ENCODE peak calls at places on chromosome 17, in four cellular contexts. V is kidney epithelial cell, P is AG10803, A is fibroblast of the aortic adventitia. G is an unnamed sample.

GRCh38 chr17:17694229-17695081 is 13.2 kb downstream of the RAI1 start:
- DNase-seq in V (no peak), P (peak; percentile 55), A (peak; percentile 55), G (peak; percentile 84)

GRCh38 chr17:75153854-75154194 is 488 bp downstream of the JPT1 start:
- DNase-seq in V (no peak), P (no peak), A (no peak), G (no peak)

GRCh38 chr17:59406808-59407381 is 75.4 kb downstream of the YPEL2 start:
- DNase-seq in V (peak; percentile 85), P (peak; percentile 26), A (peak; percentile 68), G (peak; percentile 67)

GRCh38 chr17:35630530-35631148 is 43.5 kb downstream of the AP2B1 start:
- DNase-seq in V (peak; percentile 47), P (peak; percentile 17), A (peak; percentile 71), G (peak; percentile 78)

GRCh38 chr17:71664867-71665266 is 456.0 kb upstream of the SOX9 start:
- DNase-seq in V (no peak), P (no peak), A (no peak), G (no peak)

GRCh38 chr17:67503184-67503583 is 126.1 kb downstream of the PITPNC1 start:
- DNase-seq in V (no peak), P (no peak), A (peak; percentile 33), G (peak; percentile 49)

GRCh38 chr17:28958820-28959455 is 7.6 kb upstream of the PHF12 start:
- DNase-seq in V (no peak), P (no peak), A (no peak), G (no peak)

GRCh38 chr17:66850692-66851091 is 15.8 kb downstream of the CACNG5 start:
- DNase-seq in V (no peak), P (no peak), A (peak; percentile 1), G (no peak)

GRCh38 chr17:80726558-80727408 is 182.1 kb downstream of the RPTOR start:
- DNase-seq in V (no peak), P (no peak), A (no peak), G (no peak)

GRCh38 chr17:7019839-7020519 is 2.9 kb upstream of the BCL6B start:
- DNase-seq in V (no peak), P (peak; percentile 61), A (peak; percentile 62), G (no peak)

GRCh38 chr17:18344021-18344420 is 19.3 kb downstream of the SHMT1 start:
- DNase-seq in V (no peak), P (no peak), A (no peak), G (no peak)

GRCh38 chr17:28242791-28243190 is 76.2 kb upstream of the TMEM97 start:
- DNase-seq in V (no peak), P (no peak), A (no peak), G (no peak)

GRCh38 chr17:49906511-49907136 is 58.8 kb upstream of the TAC4 start:
- DNase-seq in V (no peak), P (no peak), A (no peak), G (no peak)

GRCh38 chr17:72432143-72432604 is 311.4 kb downstream of the SOX9 start:
- DNase-seq in V (no peak), P (no peak), A (no peak), G (peak; percentile 60)

GRCh38 chr17:40672654-40673053 is 7.7 kb upstream of the KRT222 start:
- DNase-seq in V (no peak), P (no peak), A (no peak), G (no peak)

GRCh38 chr17:20281860-20282259 is 185.5 kb downstream of the LGALS9B start:
- DNase-seq in V (no peak), P (no peak), A (no peak), G (no peak)

GRCh38 chr17:82647593-82648164 is 565 bp downstream of the WDR45B start:
- DNase-seq in V (no peak), P (no peak), A (no peak), G (peak; percentile 48)

GRCh38 chr17:6753006-6753445 is 2.8 kb upstream of the XAF1 start:
- DNase-seq in V (peak; percentile 53), P (peak; percentile 93), A (peak; percentile 78), G (peak; percentile 70)

GRCh38 chr17:49898547-49899490 is 51.0 kb upstream of the TAC4 start:
- DNase-seq in V (no peak), P (no peak), A (no peak), G (no peak)

GRCh38 chr17:44775136-44775837 is 16.5 kb downstream of the ADAM11 start:
- DNase-seq in V (peak; percentile 95), P (peak; percentile 95), A (peak; percentile 95), G (peak; percentile 100)
- TF ChIP-seq CTCF in V (no peak), P (no peak), A (no peak), G (no peak)

DNA sequence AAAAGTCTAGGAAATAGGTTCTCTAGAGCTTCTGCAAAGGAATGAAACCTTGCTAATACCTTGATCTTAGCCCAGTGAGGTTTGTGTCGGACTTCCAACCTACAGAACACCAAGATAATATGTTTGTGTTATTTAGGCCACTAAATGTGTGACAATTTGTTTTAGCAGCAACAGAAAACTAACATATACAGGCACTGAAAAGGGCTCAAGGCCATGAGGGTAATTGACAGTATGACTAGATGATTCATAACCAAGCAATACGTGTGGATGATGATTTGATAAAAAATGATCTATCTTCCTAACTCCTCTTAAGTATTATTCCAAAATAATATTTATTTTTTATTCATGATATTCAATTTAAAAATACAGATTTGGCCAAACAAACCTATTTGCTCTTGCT is 27.7 kb upstream of the MED13 start:
- DNase-seq in V (no peak), P (no peak), A (no peak), G (no peak)
- H3K4me3 ChIP-seq in V (no peak overlapping the region), P (no peak overlapping the region), A (no peak overlapping the region), G (no peak overlapping the region)

GRCh38 chr17:32191306-32191705 is 49.0 kb downstream of the RHOT1 start:
- DNase-seq in V (no peak), P (peak; percentile 17), A (peak; percentile 53), G (peak; percentile 47)

GRCh38 chr17:32189343-32189742 is 47.0 kb downstream of the RHOT1 start:
- DNase-seq in V (no peak), P (no peak), A (no peak), G (no peak)

GRCh38 chr17:32185875-32186274 is 43.6 kb downstream of the RHOT1 start:
- DNase-seq in V (no peak), P (no peak), A (no peak), G (no peak)

GRCh38 chr17:32192379-32192778 is 50.1 kb downstream of the RHOT1 start:
- DNase-seq in V (no peak), P (no peak), A (peak; percentile 32), G (peak; percentile 42)

GRCh38 chr17:32187276-32187675 is 45.0 kb downstream of the RHOT1 start:
- DNase-seq in V (no peak), P (no peak), A (no peak), G (peak; percentile 7)
- TF ChIP-seq CTCF in V (no peak), P (no peak), A (no peak), G (no peak)

DNA sequence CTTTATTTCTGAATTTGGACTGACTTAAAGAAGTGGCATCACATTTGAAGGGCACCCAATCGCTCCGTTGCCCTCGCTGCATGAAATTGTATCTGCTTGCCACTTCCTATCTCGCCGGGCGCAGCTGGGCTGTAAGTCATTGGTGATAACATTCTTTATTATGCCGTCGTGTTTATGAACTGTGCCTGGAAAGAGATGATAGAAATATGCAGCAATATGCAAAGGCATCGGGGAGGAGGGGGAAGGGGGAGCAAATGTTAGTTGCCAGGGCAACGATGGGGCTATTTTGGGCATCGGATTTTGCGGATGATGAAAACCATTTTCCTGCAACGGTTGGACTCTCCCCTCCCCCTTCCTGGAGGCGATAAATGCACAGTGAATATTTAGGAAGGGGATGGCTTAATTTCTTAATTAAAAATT is 386.9 kb upstream of the TNRC6C start:
- DNase-seq in V (no peak), P (peak; percentile 9), A (peak; percentile 48), G (peak; percentile 54)
- H3K4me3 ChIP-seq in V (no peak overlapping the region), P (peak overlapping the region; percentile 17), A (peak overlapping the region; percentile 25), G (peak overlapping the region; percentile 24)

GRCh38 chr17:63701477-63702222 is 1.7 kb upstream of the LIMD2 start:
- DNase-seq in V (no peak), P (no peak), A (no peak), G (no peak)
- TF ChIP-seq CTCF in V (no peak), P (no peak), A (no peak), G (no peak)

DNA sequence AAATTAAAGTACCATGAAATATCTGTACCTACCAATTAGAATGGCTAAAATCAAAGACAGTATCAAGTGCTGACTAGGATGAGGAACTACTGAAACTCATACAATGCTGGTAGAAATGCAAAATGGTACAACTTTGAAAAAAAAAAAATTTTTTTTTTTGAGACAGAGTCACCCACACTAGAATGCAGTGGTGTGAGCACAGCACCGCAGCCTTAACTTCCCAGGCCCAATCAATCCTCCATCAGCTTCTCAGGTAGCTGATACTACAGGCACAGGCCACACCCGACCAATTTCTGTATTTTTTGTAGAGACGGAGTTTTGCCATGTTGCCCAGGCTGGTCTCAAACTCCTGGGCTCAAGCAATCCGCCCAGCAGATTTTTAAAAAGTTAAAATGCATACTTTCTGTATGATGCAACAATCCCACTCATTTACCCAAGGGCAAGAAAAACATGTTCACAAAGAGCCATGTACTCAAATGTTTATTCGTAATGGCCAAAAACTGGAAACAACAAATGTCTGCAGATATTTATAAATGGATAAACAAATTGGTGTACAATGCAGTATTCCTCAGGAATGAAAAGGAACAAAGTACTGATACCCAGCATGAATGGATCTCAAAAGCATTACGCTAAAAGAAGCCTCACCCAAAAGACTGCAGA is 8.7 kb downstream of the SMURF2 start:
- DNase-seq in V (no peak), P (peak; percentile 60), A (peak; percentile 66), G (peak; percentile 40)
- H3K4me3 ChIP-seq in V (no peak overlapping the region), P (no peak overlapping the region), A (no peak overlapping the region), G (peak overlapping the region; percentile 28)

DNA sequence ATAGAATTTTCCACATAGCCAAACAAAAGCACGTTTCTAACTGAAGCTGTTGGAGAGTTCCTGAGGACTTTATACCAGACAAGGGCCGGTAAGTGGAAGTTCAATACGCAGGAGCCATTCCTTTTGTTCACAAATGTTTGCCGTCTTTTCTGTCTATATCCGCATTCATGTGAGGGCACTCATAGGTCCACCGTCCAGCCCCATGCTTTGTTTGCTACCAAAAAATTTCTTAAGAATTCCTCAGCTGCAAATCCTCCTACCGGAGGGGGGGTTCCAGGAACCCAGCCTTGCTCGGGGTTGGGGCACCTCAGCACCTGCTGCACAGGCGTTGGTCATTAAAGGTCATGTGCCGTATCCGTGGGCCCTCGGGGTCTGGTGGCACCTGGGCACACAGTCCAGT is 276.8 kb downstream of the SEC14L1 start:
- DNase-seq in V (no peak), P (no peak), A (no peak), G (no peak)
- TF ChIP-seq CTCF in V (no peak), P (no peak), A (no peak), G (no peak)

DNA sequence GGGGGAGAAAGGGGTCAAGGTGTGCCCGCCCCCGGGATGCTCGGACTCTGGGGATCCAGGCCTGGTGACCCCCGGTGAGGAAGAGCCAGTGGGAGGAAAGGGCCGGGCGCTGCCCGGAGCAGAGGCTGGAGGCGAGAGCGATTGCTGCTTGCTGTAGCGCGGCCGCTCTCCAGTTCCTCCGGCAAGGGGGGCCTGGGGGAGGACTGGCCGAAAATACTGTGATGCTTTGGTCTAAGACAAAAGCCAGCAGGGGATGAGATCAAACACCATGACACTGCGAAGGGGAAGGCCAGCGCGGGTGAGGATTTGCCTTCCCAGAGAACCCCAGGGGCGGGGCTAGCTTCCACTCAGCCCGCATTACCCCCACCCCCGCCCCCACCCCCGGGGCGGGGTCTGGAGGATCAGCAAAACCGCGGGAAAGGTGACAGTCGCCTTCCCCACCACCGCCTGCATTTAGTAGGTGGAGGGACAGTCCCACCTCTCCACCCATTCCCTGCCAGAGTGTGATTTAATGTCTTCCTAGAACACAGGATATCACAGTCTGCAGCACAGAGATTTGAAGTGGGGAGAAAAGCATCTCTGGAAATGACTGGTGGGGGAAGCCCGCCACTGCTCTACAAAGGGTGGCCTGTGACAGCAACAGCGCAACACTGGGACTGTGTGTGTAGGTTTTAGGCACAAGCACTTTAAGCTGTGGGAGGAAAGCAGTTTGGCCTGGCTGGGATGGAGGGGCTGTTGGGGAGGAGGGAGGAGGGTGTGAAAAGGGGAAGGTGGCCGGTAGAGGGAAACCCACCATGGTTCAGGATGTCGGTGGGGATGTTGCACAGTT is 25.7 kb downstream of the MRC2 start:
- DNase-seq in V (no peak), P (peak; percentile 58), A (peak; percentile 64), G (peak; percentile 74)
- H3K4me3 ChIP-seq in V (peak overlapping the region; percentile 42), P (peak overlapping the region; percentile 48), A (peak overlapping the region; percentile 49), G (peak overlapping the region; percentile 43)

G was measured in foreskin fibroblast.